ENCODE peak calls at places on chromosome 16, in six cellular contexts. L is endodermal cell, F is HCT116, E is RPMI7951, K is COR-L47, A is NCI-H1436. Q is an unnamed sample.

GRCh38 chr16:57255686-57256415 is 10.8 kb downstream of the ARL2BP start:
- DNase-seq in F (no peak), K (no peak), E (no peak), A (no peak), L (no peak), Q (no peak)

GRCh38 chr16:544517-544916 is 15.7 kb upstream of the PRR35 start:
- DNase-seq in F (no peak), A (no peak), E (no peak), K (no peak), L (no peak), Q (no peak)

GRCh38 chr16:24975428-24975889 is 39.7 kb downstream of the ARHGAP17 start:
- DNase-seq in A (no peak), F (no peak), L (no peak), K (no peak), E (peak), Q (no peak)

GRCh38 chr16:7083086-7083485 is 249.6 kb upstream of the RBFOX1 start:
- DNase-seq in F (no peak), L (no peak), K (no peak), E (no peak), A (no peak), Q (no peak)

GRCh38 chr16:6643083-6643686 is 689.5 kb upstream of the RBFOX1 start:
- DNase-seq in A (no peak), K (peak), F (no peak), E (peak), L (peak), Q (peak)

GRCh38 chr16:64872101-64872500 is 249.8 kb downstream of the CDH11 start:
- DNase-seq in K (no peak), A (no peak), F (no peak), E (no peak), L (no peak), Q (no peak)

GRCh38 chr16:84739349-84740124 is 39.7 kb downstream of the USP10 start:
- DNase-seq in L (no peak), F (no peak), A (no peak), E (peak), K (no peak), Q (no peak)

GRCh38 chr16:49740190-49740589 is 115.7 kb downstream of the ZNF423 start:
- DNase-seq in A (no peak), F (no peak), E (no peak), K (no peak), L (no peak), Q (no peak)

GRCh38 chr16:86554917-86555762 is at the start of gene MTHFSD:
- DNase-seq in E (peak), K (peak), F (peak), L (peak), A (peak), Q (peak)

GRCh38 chr16:84299734-84300440 is 5.2 kb downstream of the WFDC1 start:
- DNase-seq in F (no peak), A (no peak), L (peak), E (no peak), K (no peak), Q (no peak)

GRCh38 chr16:90044111-90044551 is 24.9 kb upstream of the DBNDD1 start:
- DNase-seq in K (no peak), F (peak), L (peak), A (no peak), E (no peak), Q (no peak)

GRCh38 chr16:4556112-4556511 is at the start of gene C16orf96:
- DNase-seq in L (no peak), F (no peak), A (no peak), E (peak), K (no peak), Q (no peak)

GRCh38 chr16:87570564-87570937 is 31.8 kb upstream of the JPH3 start:
- DNase-seq in F (no peak), A (no peak), K (no peak), L (no peak), E (no peak), Q (no peak)

GRCh38 chr16:89519881-89520280 is 11.7 kb downstream of the SPG7 start:
- DNase-seq in F (no peak), A (no peak), E (no peak), K (no peak), L (no peak), Q (no peak)

GRCh38 chr16:68722119-68723024 is 14.7 kb upstream of the CDH1 start:
- DNase-seq in F (no peak), K (no peak), A (no peak), L (no peak), E (no peak), Q (no peak)

GRCh38 chr16:71709231-71709781 is 15.2 kb downstream of the PHLPP2 start:
- DNase-seq in A (no peak), F (no peak), L (no peak), E (peak), K (no peak), Q (no peak)

GRCh38 chr16:11783319-11784047 is 13.6 kb downstream of the ZC3H7A start:
- DNase-seq in E (peak), A (no peak), K (no peak), F (no peak), L (no peak), Q (no peak)

GRCh38 chr16:83110221-83110768 is 483.5 kb downstream of the CDH13 start:
- DNase-seq in L (no peak), F (no peak), K (no peak), A (no peak), E (peak), Q (no peak)

GRCh38 chr16:75648265-75649076 is 898 bp downstream of the TERF2IP start:
- DNase-seq in F (peak), K (peak), A (peak), L (peak), E (peak), Q (peak)

GRCh38 chr16:1327619-1327947 is 5.9 kb upstream of the BAIAP3 start:
- DNase-seq in E (no peak), A (no peak), K (no peak), F (no peak), L (no peak), Q (no peak)

GRCh38 chr16:86107190-86107589 is 208.2 kb downstream of the IRF8 start:
- DNase-seq in F (no peak), A (no peak), E (no peak), L (no peak), K (no peak), Q (no peak)

GRCh38 chr16:48499822-48500440 is 110.0 kb downstream of the N4BP1 start:
- DNase-seq in K (peak), E (peak), A (no peak), L (no peak), F (no peak), Q (no peak)

GRCh38 chr16:9258423-9259051 is 167.1 kb downstream of the HAPSTR1 start:
- DNase-seq in E (peak), F (peak), L (peak), K (peak), A (no peak), Q (peak)

GRCh38 chr16:11030990-11031510 is 86.7 kb downstream of the CLEC16A start:
- DNase-seq in F (no peak), K (no peak), A (no peak), L (no peak), E (no peak), Q (no peak)

GRCh38 chr16:89270666-89271345 is 53.3 kb downstream of the ZNF778 start:
- DNase-seq in F (no peak), L (peak), K (no peak), A (no peak), E (no peak), Q (no peak)

GRCh38 chr16:73228649-73229048 is 180.7 kb upstream of the ZFHX3 start:
- DNase-seq in F (no peak), K (no peak), E (peak), A (no peak), L (no peak), Q (no peak)

GRCh38 chr16:89395150-89396142 is 94.9 kb downstream of the ANKRD11 start:
- DNase-seq in L (no peak), A (no peak), E (peak), K (no peak), F (no peak), Q (no peak)

GRCh38 chr16:19132898-19133297 is 19.1 kb downstream of the ITPRIPL2 start:
- DNase-seq in K (no peak), F (no peak), L (no peak), E (no peak), A (no peak), Q (no peak)

GRCh38 chr16:84597518-84598390 is 20.1 kb downstream of the COTL1 start:
- DNase-seq in A (no peak), K (no peak), L (no peak), E (no peak), F (no peak), Q (no peak)

GRCh38 chr16:89511352-89511751 is 3.1 kb downstream of the SPG7 start:
- DNase-seq in A (no peak), L (no peak), E (no peak), F (no peak), K (no peak), Q (no peak)

Q was measured in NCI-H2227 treated with DMSO at 0.1 percent for 48 hours.